ENCODE peak calls at places on chromosomes 3 and 15, in eight cellular contexts. A is astrocyte, O is B cell, N is WTC11, W is AG09309, D is H9, I is mesothelial cell of epicardium, G is GM12864. Z is an unnamed sample.
A peak's percentile ranks its signal among the peaks of the same experiment; 100 is the strongest.

GRCh38 chr15:27514526-27514925 is 543.5 kb downstream of the GABRG3 start:
- DNase-seq in A (peak; percentile 71), O (no peak), N (no peak), W (no peak), D (no peak), I (no peak), G (no peak), Z (no peak)

GRCh38 chr3:158097571-158098553 is 8.4 kb downstream of the SHOX2 start:
- DNase-seq in A (no peak), O (peak; percentile 90), N (peak; percentile 91), W (no peak), D (peak; percentile 95), I (peak; percentile 71), G (peak; percentile 67), Z (peak; percentile 47)

GRCh38 chr3:14118400-14119165 is 6.1 kb downstream of the CHCHD4 start:
- DNase-seq in A (no peak), O (no peak), N (no peak), W (no peak), D (no peak), I (no peak), G (no peak), Z (no peak)

GRCh38 chr15:45378149-45378912 is at the start of gene GATM:
- DNase-seq in A (peak; percentile 76), O (peak; percentile 82), N (peak; percentile 74), W (peak; percentile 42), D (peak; percentile 79), I (peak; percentile 60), G (peak; percentile 70), Z (peak; percentile 64)

GRCh38 chr3:100471436-100471835 is 21.0 kb upstream of the TMEM45A start:
- DNase-seq in A (no peak), O (no peak), N (no peak), W (no peak), D (no peak), I (no peak), G (no peak), Z (no peak)

GRCh38 chr15:55407631-55407948 is 569 bp downstream of the CCPG1 start:
- DNase-seq in A (peak; percentile 18), O (no peak), N (no peak), W (no peak), D (no peak), I (no peak), G (no peak), Z (no peak)

GRCh38 chr3:45170071-45170470 is 23.9 kb upstream of the CDCP1 start:
- DNase-seq in A (no peak), O (no peak), N (no peak), W (no peak), D (no peak), I (no peak), G (no peak), Z (no peak)

GRCh38 chr3:43872901-43873300 is 182.2 kb downstream of the ABHD5 start:
- DNase-seq in A (peak; percentile 17), O (no peak), N (no peak), W (peak; percentile 32), D (peak; percentile 39), I (no peak), G (no peak), Z (no peak)

GRCh38 chr15:93035953-93036810 is 52.8 kb downstream of the RGMA start:
- DNase-seq in A (no peak), O (peak; percentile 53), N (peak; percentile 46), W (no peak), D (peak; percentile 26), I (no peak), G (no peak), Z (peak; percentile 59)

GRCh38 chr3:66053783-66054094 is 15.0 kb upstream of the MAGI1 start:
- DNase-seq in A (no peak), O (no peak), N (no peak), W (no peak), D (no peak), I (no peak), G (no peak), Z (no peak)

GRCh38 chr15:27061739-27062138 is 90.8 kb downstream of the GABRG3 start:
- DNase-seq in A (no peak), O (no peak), N (no peak), W (no peak), D (no peak), I (no peak), G (no peak), Z (no peak)

GRCh38 chr3:141804778-141805639 is 41.8 kb downstream of the GRK7 start:
- DNase-seq in A (no peak), O (no peak), N (no peak), W (no peak), D (no peak), I (no peak), G (no peak), Z (no peak)

GRCh38 chr3:114643342-114643741 is 349.5 kb downstream of the TIGIT start:
- DNase-seq in A (no peak), O (no peak), N (no peak), W (no peak), D (no peak), I (no peak), G (no peak), Z (no peak)

GRCh38 chr3:114639171-114639570 is 345.3 kb downstream of the TIGIT start:
- DNase-seq in A (no peak), O (no peak), N (no peak), W (no peak), D (no peak), I (no peak), G (no peak), Z (no peak)

GRCh38 chr3:114635878-114636277 is 342.1 kb downstream of the TIGIT start:
- DNase-seq in A (no peak), O (no peak), N (no peak), W (no peak), D (no peak), I (no peak), G (no peak), Z (no peak)

GRCh38 chr3:114644372-114644771 is 350.5 kb downstream of the TIGIT start:
- DNase-seq in A (no peak), O (no peak), N (no peak), W (no peak), D (no peak), I (no peak), G (no peak), Z (no peak)

DNA sequence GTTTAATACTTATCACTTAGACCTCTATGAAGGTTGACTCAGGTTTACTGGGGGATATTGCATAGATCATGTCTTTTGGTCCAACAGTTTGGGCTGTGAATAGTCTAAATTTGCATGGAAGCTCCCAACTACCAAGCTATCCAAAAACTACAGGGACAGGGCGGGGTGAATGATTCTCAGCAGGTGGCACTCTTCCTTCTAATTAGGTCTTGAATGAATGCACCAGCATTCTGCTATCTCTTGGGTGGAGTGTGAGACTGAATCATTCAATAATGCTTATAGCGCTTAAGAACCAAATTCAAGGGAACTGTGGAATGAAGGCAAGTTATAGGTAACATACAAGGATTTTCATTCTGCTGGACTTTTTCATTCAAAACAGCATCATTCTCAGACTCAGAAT is 346.3 kb downstream of the TIGIT start:
- DNase-seq in A (no peak), O (no peak), N (no peak), W (no peak), D (no peak), I (no peak), G (no peak), Z (no peak)
- TF ChIP-seq CTCF in A (no peak), O (no peak), N (no peak), W (no peak), D (no peak), I (no peak), G (no peak), Z (no peak)

GRCh38 chr15:98647774-98648653 is at the start of gene IGF1R:
- DNase-seq in A (peak; percentile 75), O (peak; percentile 95), N (peak; percentile 69), W (peak; percentile 41), D (peak; percentile 86), I (peak; percentile 81), G (no peak), Z (peak; percentile 87)
- TF ChIP-seq CTCF in A (no peak), O (peak; percentile 29), N (peak; percentile 5), W (no peak), D (no peak), I (peak; percentile 41), G (no peak), Z (peak; percentile 35)

DNA sequence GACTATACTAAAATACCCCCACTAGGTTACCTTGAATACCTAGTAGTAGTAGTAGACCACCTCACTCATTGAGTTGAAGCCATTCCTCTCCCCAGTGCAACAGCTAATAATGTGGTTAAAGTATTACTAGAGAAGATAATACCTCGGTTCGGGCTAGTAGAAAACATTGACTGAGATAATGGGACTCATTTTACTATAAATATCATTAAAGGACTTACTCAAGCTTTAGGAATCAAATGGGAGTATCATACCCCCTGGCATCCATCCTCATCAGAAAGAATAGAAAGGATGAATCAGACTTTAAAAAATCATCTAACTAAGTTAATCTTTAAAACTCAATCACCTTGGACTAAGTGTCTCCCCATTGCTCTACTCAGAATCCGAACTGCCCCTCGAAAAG is 49.0 kb upstream of the CACNA2D3 start:
- DNase-seq in A (no peak), O (no peak), N (no peak), W (no peak), D (no peak), I (no peak), G (no peak), Z (no peak)
- TF ChIP-seq CTCF in A (no peak), O (no peak), N (no peak), W (no peak), D (no peak), I (no peak), G (no peak), Z (no peak)

DNA sequence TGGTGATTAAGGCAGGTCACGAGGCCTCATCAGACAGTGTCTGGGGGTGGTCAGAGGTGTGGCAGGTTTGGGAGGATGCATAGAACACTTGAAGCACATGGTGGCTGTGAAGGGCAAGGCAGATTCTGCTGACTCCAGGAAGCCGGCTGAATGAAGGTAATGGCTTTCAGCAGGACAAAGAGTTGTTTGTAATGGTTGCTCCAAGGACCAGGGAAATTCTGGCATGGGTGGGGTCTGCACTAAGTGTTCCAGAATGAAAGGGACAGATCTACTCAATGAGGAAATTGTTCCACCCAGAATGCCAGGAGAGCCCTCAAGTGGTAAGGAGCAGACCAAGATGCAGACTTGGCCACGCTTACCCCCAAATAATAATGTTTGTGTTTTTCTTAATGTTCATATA is 70.7 kb upstream of the ACAD9 start:
- DNase-seq in A (no peak), O (no peak), N (no peak), W (no peak), D (no peak), I (no peak), G (no peak), Z (peak; percentile 8)
- TF ChIP-seq CTCF in A (no peak), O (no peak), N (no peak), W (no peak), D (no peak), I (no peak), G (no peak), Z (no peak)

DNA sequence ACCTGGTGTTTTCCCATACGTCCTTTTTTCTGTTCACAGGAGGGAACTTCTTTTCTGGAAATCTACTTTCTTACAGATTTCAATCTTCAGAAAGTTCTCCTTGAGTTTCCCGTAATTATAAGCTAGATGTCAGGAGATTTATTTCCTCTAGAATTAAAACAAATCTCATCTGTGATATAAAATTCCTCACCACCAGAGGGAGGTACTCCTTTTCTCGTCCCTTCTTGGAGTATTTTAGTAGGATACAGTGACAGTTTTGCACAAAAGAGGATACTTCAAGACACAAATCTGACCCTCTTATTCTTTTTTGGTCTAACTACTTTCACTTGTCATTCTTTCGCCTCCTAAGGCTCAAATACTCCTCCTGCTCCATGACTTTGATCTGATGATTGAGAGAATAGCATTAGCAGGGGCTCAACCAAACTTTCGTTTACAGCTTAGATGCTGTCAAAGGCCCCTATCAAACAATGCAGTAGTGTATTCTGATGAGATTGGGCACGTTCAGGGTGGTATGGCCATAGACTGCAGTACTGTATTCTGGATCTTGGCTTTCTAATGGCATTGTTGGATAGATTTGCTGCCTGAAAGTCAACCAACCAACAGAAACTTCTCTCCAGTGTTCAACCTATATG is 38.0 kb downstream of the TMEM41A start:
- DNase-seq in A (peak; percentile 5), O (no peak), N (no peak), W (no peak), D (no peak), I (no peak), G (no peak), Z (no peak)
- TF ChIP-seq CTCF in A (peak; percentile 45), O (no peak), N (no peak), W (peak; percentile 33), D (peak; percentile 68), I (peak; percentile 43), G (no peak), Z (peak; percentile 59)